ENCODE peak calls at places on chromosomes 1 and 21, in four cellular contexts. D is uterus, F is iPS-NIHi11, L is HFFc6. M is an unnamed sample.

GRCh38 chr1:55420021-55420420 is 204.9 kb upstream of the USP24 start:
- DNase-seq in D (no peak), F (no peak), L (no peak), M (no peak)

GRCh38 chr1:44672254-44672955 is 1.9 kb downstream of the TMEM53 start:
- DNase-seq in D (no peak), F (no peak), L (peak), M (no peak)

GRCh38 chr1:161432091-161432490 is 64.4 kb upstream of the CFAP126 start:
- DNase-seq in D (no peak), F (no peak), L (no peak), M (no peak)

GRCh38 chr1:63618001-63618400 is 24.8 kb downstream of the PGM1 start:
- DNase-seq in D (no peak), F (no peak), L (no peak), M (no peak)

GRCh38 chr1:47972864-47973437 is 24.2 kb downstream of the TRABD2B start:
- DNase-seq in D (no peak), F (peak), L (no peak), M (no peak)

GRCh38 chr1:3658231-3658615 is 5.9 kb downstream of the TP73 start:
- DNase-seq in D (no peak), F (no peak), L (no peak), M (no peak)

GRCh38 chr21:45356251-45356650 is 48.7 kb upstream of the COL18A1 start:
- DNase-seq in D (no peak), F (peak), L (no peak), M (no peak)

GRCh38 chr1:171081220-171081993 is 9.3 kb upstream of the FMO3 start:
- DNase-seq in D (no peak), F (no peak), L (peak), M (no peak)

GRCh38 chr1:96559181-96559580 is 162.4 kb upstream of the PTBP2 start:
- DNase-seq in D (no peak), F (no peak), L (no peak), M (no peak)

GRCh38 chr1:101613549-101613948 is 376.7 kb downstream of the S1PR1 start:
- DNase-seq in D (no peak), F (no peak), L (no peak), M (no peak)

GRCh38 chr1:33255347-33256311 is 663 bp upstream of the ZNF362 start:
- DNase-seq in D (peak), F (peak), L (peak), M (no peak)

GRCh38 chr1:11563560-11564069 is 84.7 kb downstream of the DISP3 start:
- DNase-seq in D (no peak), F (peak), L (no peak), M (peak)

GRCh38 chr1:106984801-106985200 is 71.7 kb upstream of the PRMT6 start:
- DNase-seq in D (no peak), F (no peak), L (no peak), M (no peak)

GRCh38 chr1:169890761-169891538 is 2.7 kb downstream of the SCYL3 start:
- DNase-seq in D (no peak), F (no peak), L (no peak), M (no peak)

GRCh38 chr1:179867493-179868330 is 9.9 kb downstream of the TOR1AIP2 start:
- DNase-seq in D (no peak), F (peak), L (peak), M (peak)

GRCh38 chr1:211870156-211870555 is 39.6 kb upstream of the LPGAT1 start:
- DNase-seq in D (no peak), F (no peak), L (peak), M (no peak)

GRCh38 chr1:167717351-167717750 is 4.4 kb upstream of the MPZL1 start:
- DNase-seq in D (no peak), F (no peak), L (no peak), M (no peak)

GRCh38 chr1:35288761-35289160 is 20.3 kb downstream of the ZMYM4 start:
- DNase-seq in D (no peak), F (no peak), L (peak), M (no peak)

GRCh38 chr1:14117700-14118099 is 417.7 kb downstream of the PRDM2 start:
- DNase-seq in D (no peak), F (no peak), L (no peak), M (no peak)

GRCh38 chr21:43187715-43188114 is 18.9 kb downstream of the CRYAA start:
- DNase-seq in D (no peak), F (no peak), L (no peak), M (no peak)

GRCh38 chr21:35984654-35985366 is 75.5 kb downstream of the SETD4 start:
- DNase-seq in D (no peak), F (no peak), L (no peak), M (no peak)

GRCh38 chr1:228809621-228810313 is 74.5 kb downstream of the RHOU start:
- DNase-seq in D (no peak), F (peak), L (no peak), M (no peak)

GRCh38 chr21:46226146-46226545 is 2.4 kb downstream of the LSS start:
- DNase-seq in D (no peak), F (no peak), L (no peak), M (no peak)

GRCh38 chr1:226945106-226945857 is 5.2 kb downstream of the COQ8A start:
- DNase-seq in D (no peak), F (peak), L (no peak), M (no peak)

GRCh38 chr1:221723018-221723917 is 18.6 kb downstream of the DUSP10 start:
- DNase-seq in D (no peak), F (no peak), L (peak), M (no peak)

GRCh38 chr1:218711021-218711420 is 365.9 kb downstream of the TGFB2 start:
- DNase-seq in D (no peak), F (no peak), L (no peak), M (no peak)

GRCh38 chr1:212060632-212061472 is 25.3 kb downstream of the DTL start:
- DNase-seq in D (no peak), F (no peak), L (no peak), M (no peak)

GRCh38 chr1:89719502-89720306 is 86.8 kb downstream of the LRRC8C start:
- DNase-seq in D (no peak), F (no peak), L (peak), M (peak)

GRCh38 chr1:59422921-59423575 is 126.2 kb downstream of the FGGY start:
- DNase-seq in D (peak), F (no peak), L (no peak), M (peak)

GRCh38 chr1:218705911-218706893 is 361.1 kb downstream of the TGFB2 start:
- DNase-seq in D (peak), F (no peak), L (peak), M (no peak)

GRCh38 chr21:31338892-31339368 is 5.1 kb downstream of the TIAM1 start:
- DNase-seq in D (no peak), F (no peak), L (no peak), M (no peak)

GRCh38 chr1:202010042-202011015 is at the start of gene ELF3:
- DNase-seq in D (no peak), F (peak), L (no peak), M (no peak)

GRCh38 chr1:1890506-1891348 is at the start of gene GNB1:
- DNase-seq in D (peak), F (peak), L (peak), M (no peak)

GRCh38 chr1:235073331-235073967 is 55.2 kb downstream of the TOMM20 start:
- DNase-seq in D (no peak), F (no peak), L (no peak), M (no peak)

GRCh38 chr1:113887776-113888175 is 395 bp upstream of the BCL2L15 start:
- DNase-seq in D (no peak), F (no peak), L (no peak), M (no peak)

GRCh38 chr1:90640325-90640724 is 76.8 kb downstream of the BARHL2 start:
- DNase-seq in D (no peak), F (no peak), L (no peak), M (no peak)